ENCODE peak calls at places on chromosomes 1 and 21, in seven cellular contexts. One of them, this sample, is unnamed.

GRCh38 chr1:152884506-152884905 is 6.4 kb downstream of the SMCP start:
- DNase-seq in H1: no peak
- DNase-seq in ovary: no peak
- DNase-seq in A549: no peak
- DNase-seq in transverse colon: no peak
- DNase-seq in stomach: no peak
- DNase-seq in K562: no peak
- DNase-seq in this sample: no peak

GRCh38 chr21:36428789-36429671 is 43.8 kb downstream of the CHAF1B start:
- DNase-seq in H1: no peak
- DNase-seq in ovary: no peak
- DNase-seq in A549: no peak
- DNase-seq in transverse colon: no peak
- DNase-seq in stomach: no peak
- DNase-seq in K562: no peak
- DNase-seq in this sample: no peak

GRCh38 chr1:24708938-24709337 is 36.3 kb upstream of the CLIC4 start:
- DNase-seq in H1: no peak
- DNase-seq in ovary: no peak
- DNase-seq in A549: no peak
- DNase-seq in transverse colon: no peak
- DNase-seq in stomach: no peak
- DNase-seq in K562: no peak
- DNase-seq in this sample: no peak

GRCh38 chr1:21652101-21652936 is 16.8 kb downstream of the RAP1GAP start:
- DNase-seq in H1: no peak
- DNase-seq in ovary: no peak
- DNase-seq in A549: no peak
- DNase-seq in transverse colon: no peak
- DNase-seq in stomach: no peak
- DNase-seq in K562: no peak
- DNase-seq in this sample: no peak

GRCh38 chr1:41516168-41516961 is 31.9 kb upstream of the EDN2 start:
- DNase-seq in H1: peak; percentile 62
- DNase-seq in ovary: peak; percentile 97
- DNase-seq in A549: peak; percentile 76
- DNase-seq in transverse colon: peak; percentile 93
- DNase-seq in stomach: peak; percentile 95
- DNase-seq in K562: peak; percentile 93
- DNase-seq in this sample: peak; percentile 91

GRCh38 chr1:116320846-116321245 is 52.2 kb upstream of the ATP1A1 start:
- DNase-seq in H1: no peak
- DNase-seq in ovary: no peak
- DNase-seq in A549: no peak
- DNase-seq in transverse colon: no peak
- DNase-seq in stomach: no peak
- DNase-seq in K562: no peak
- DNase-seq in this sample: no peak

GRCh38 chr1:81729239-81729638 is 71.5 kb upstream of the ADGRL2 start:
- DNase-seq in H1: no peak
- DNase-seq in ovary: no peak
- DNase-seq in A549: no peak
- DNase-seq in transverse colon: no peak
- DNase-seq in stomach: no peak
- DNase-seq in K562: no peak
- DNase-seq in this sample: no peak

GRCh38 chr1:109482796-109483638 is 688 bp upstream of the ATXN7L2 start:
- DNase-seq in H1: no peak
- DNase-seq in ovary: peak; percentile 73
- DNase-seq in A549: no peak
- DNase-seq in transverse colon: no peak
- DNase-seq in stomach: no peak
- DNase-seq in K562: peak; percentile 45
- DNase-seq in this sample: peak; percentile 80

GRCh38 chr1:34865981-34866761 is 6.6 kb upstream of the SMIM12 start:
- DNase-seq in H1: peak; percentile 68
- DNase-seq in ovary: peak; percentile 93
- DNase-seq in A549: peak; percentile 71
- DNase-seq in transverse colon: peak; percentile 92
- DNase-seq in stomach: peak; percentile 89
- DNase-seq in K562: peak; percentile 83
- DNase-seq in this sample: peak; percentile 93

GRCh38 chr1:94230920-94231319 is 6.5 kb downstream of the ARHGAP29 start:
- DNase-seq in H1: no peak
- DNase-seq in ovary: no peak
- DNase-seq in A549: no peak
- DNase-seq in transverse colon: no peak
- DNase-seq in stomach: no peak
- DNase-seq in K562: no peak
- DNase-seq in this sample: no peak
- H3K4me1 ChIP-seq in H1: no peaks in the 10 kb centered on the region
- H3K4me1 ChIP-seq in ovary: no peaks in the 10 kb centered on the region
- H3K4me1 ChIP-seq in A549: peaks cover 67% of the 10 kb centered on the region
- H3K4me1 ChIP-seq in transverse colon: no peaks in the 10 kb centered on the region
- H3K4me1 ChIP-seq in stomach: no peaks in the 10 kb centered on the region
- H3K4me1 ChIP-seq in K562: no peaks in the 10 kb centered on the region
- H3K4me1 ChIP-seq in this sample: peaks cover 38% of the 10 kb centered on the region

GRCh38 chr1:228989676-228989991 is 254.4 kb downstream of the RHOU start:
- DNase-seq in H1: no peak
- DNase-seq in ovary: no peak
- DNase-seq in A549: no peak
- DNase-seq in transverse colon: no peak
- DNase-seq in stomach: no peak
- DNase-seq in K562: no peak
- DNase-seq in this sample: no peak

GRCh38 chr1:228990906-228991569 is 255.8 kb downstream of the RHOU start:
- DNase-seq in H1: no peak
- DNase-seq in ovary: no peak
- DNase-seq in A549: no peak
- DNase-seq in transverse colon: no peak
- DNase-seq in stomach: no peak
- DNase-seq in K562: no peak
- DNase-seq in this sample: no peak

GRCh38 chr1:228988655-228989054 is 253.4 kb downstream of the RHOU start:
- DNase-seq in H1: no peak
- DNase-seq in ovary: no peak
- DNase-seq in A549: no peak
- DNase-seq in transverse colon: no peak
- DNase-seq in stomach: no peak
- DNase-seq in K562: no peak
- DNase-seq in this sample: no peak

GRCh38 chr1:228989176-228989575 is 253.9 kb downstream of the RHOU start:
- DNase-seq in H1: no peak
- DNase-seq in ovary: no peak
- DNase-seq in A549: no peak
- DNase-seq in transverse colon: no peak
- DNase-seq in stomach: no peak
- DNase-seq in K562: no peak
- DNase-seq in this sample: no peak

DNA sequence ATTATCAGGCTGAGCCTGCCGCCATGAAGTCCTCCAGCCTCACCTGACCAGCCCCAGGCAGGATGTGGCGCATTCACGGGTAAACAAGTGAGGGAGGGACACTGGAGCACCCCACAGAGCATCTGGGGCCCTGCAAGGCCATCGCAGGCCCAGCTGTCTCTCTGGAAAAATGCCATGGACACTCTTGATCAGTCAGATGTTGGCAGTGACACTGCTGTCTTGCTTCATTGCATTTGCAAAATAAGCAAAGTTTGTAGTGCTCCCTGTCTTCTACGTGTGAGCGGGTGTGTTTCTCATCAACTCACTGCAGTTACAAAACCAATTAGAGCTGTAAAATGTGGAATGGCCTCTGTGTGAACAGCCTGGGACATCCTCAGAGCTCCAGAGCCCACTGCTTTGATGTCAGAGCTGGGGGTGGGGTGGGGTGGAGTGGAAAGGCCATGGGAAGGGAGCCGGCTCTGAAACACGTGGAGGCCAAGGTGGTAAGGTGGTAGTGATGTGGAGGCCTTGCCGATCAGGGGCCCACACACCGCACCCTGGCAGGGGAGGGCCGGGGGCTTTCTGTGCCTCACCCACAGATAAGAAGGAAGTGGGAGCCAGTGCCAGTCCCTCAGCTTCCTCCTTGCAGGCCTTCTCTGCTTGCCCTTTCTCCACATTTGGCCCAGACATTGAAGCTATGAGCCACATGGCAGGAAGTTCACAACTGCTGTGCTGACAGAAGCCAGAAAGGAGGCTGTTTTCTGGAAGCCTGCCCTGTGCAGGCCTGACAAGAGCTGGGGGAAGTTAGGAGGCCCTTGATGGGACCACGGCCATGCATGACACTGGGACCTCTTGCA is 254.9 kb downstream of the RHOU start:
- DNase-seq in H1: no peak
- DNase-seq in ovary: peak; percentile 61
- DNase-seq in A549: no peak
- DNase-seq in transverse colon: peak; percentile 49
- DNase-seq in stomach: peak; percentile 38
- DNase-seq in K562: no peak
- DNase-seq in this sample: peak; percentile 83
- TF ChIP-seq EP300 in H1: no peak
- TF ChIP-seq EP300 in ovary: no peak
- TF ChIP-seq EP300 in A549: no peak
- TF ChIP-seq EP300 in transverse colon: no peak
- TF ChIP-seq EP300 in stomach: no peak
- TF ChIP-seq EP300 in K562: no peak
- TF ChIP-seq EP300 in this sample: no peak

DNA sequence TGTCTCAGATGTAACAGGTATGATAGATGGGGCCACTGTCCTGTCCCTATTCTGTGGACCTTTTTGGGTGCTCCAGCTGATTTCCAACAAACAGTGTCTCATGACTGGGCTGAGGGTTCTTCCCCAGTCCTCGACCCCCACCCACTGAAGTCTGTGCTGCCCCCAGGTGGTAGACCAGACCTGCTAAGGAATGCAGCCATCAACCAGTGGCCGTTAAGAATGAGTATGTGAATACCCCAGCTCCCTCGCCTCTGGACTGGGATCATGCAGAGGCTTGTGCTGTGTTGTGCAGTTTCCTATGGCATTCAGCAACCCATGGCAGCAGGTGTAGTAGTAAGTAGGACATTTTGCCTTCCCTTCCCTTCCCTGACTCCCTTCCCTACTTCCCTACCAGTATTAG is 183.1 kb upstream of the KAZN start:
- DNase-seq in H1: no peak
- DNase-seq in ovary: no peak
- DNase-seq in A549: no peak
- DNase-seq in transverse colon: no peak
- DNase-seq in stomach: no peak
- DNase-seq in K562: peak; percentile 54
- DNase-seq in this sample: no peak
- TF ChIP-seq CTCF in H1: peak; percentile 80
- TF ChIP-seq CTCF in ovary: no peak
- TF ChIP-seq CTCF in A549: no peak
- TF ChIP-seq CTCF in transverse colon: no peak
- TF ChIP-seq CTCF in stomach: no peak
- TF ChIP-seq CTCF in K562: peak; percentile 53
- TF ChIP-seq CTCF in this sample: no peak

DNA sequence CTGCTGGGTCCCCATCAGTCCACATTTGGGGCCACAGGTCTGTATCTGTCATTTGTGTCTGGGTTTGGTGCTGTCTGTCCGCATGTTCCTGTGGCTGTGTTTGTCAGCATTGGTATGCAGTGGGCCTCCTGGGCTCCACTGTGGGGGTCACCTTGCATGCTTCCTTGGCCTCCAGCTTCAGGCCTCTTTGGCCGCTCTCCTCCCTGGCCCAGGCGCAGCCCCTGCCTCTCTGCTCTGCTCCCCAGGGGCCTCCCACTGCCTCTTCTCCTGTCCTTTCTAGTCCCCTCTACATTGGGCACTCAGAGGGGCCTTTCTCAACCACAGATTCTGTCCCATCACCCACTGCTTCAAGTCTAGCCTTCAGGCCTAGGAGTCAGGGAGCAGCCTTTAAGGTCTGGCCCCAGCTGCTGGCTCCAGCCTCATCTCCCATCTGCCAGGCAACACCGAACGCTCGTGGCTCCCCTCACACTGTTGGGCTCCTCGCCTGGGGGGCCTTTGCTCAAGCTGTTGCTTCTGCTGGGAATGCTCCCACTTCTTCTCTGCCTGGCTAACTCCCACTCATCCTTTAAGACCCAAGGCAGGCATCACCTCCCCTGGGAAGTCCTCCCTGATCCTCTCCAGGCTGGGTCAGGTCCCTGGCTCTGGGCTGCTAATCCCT is 14.6 kb downstream of the ZNF362 start:
- DNase-seq in H1: no peak
- DNase-seq in ovary: no peak
- DNase-seq in A549: no peak
- DNase-seq in transverse colon: no peak
- DNase-seq in stomach: no peak
- DNase-seq in K562: no peak
- DNase-seq in this sample: peak; percentile 47
- H3K4me1 ChIP-seq in H1: peaks cover 4% of the 10 kb centered on the region
- H3K4me1 ChIP-seq in ovary: peaks cover 7% of the 10 kb centered on the region
- H3K4me1 ChIP-seq in A549: no peaks in the 10 kb centered on the region
- H3K4me1 ChIP-seq in transverse colon: no peaks in the 10 kb centered on the region
- H3K4me1 ChIP-seq in stomach: peaks cover 24% of the 10 kb centered on the region
- H3K4me1 ChIP-seq in K562: peaks cover 6% of the 10 kb centered on the region
- H3K4me1 ChIP-seq in this sample: peaks cover 32% of the 10 kb centered on the region